ENCODE peak calls at places on chromosome 17, in nine cellular contexts. L, Z, K, X, M, U, H, R and P are unnamed samples.

GRCh38 chr17:42421479-42422332 is 1.4 kb downstream of the CAVIN1 start:
- DNase-seq in L (peak; percentile 22), Z (no peak), K (no peak), X (no peak), M (no peak), U (no peak), H (peak; percentile 12), R (no peak), P (no peak)

GRCh38 chr17:2309338-2310143 is 5.8 kb downstream of the SRR start:
- DNase-seq in L (peak; percentile 72), Z (no peak), K (no peak), X (no peak), M (no peak), U (no peak), H (no peak), R (no peak), P (no peak)

GRCh38 chr17:68054296-68054900 is 18.9 kb downstream of the KPNA2 start:
- DNase-seq in L (no peak), Z (peak; percentile 58), K (peak; percentile 4), X (no peak), M (no peak), U (no peak), H (no peak), R (no peak), P (no peak)

GRCh38 chr17:75153854-75154194 is 488 bp downstream of the JPT1 start:
- DNase-seq in L (peak; percentile 30), Z (no peak), K (no peak), X (no peak), M (peak; percentile 56), U (no peak), H (no peak), R (no peak), P (no peak)

GRCh38 chr17:80803451-80804428 is 187.9 kb upstream of the CHMP6 start:
- DNase-seq in L (no peak), Z (no peak), K (no peak), X (no peak), M (no peak), U (no peak), H (no peak), R (no peak), P (no peak)

GRCh38 chr17:67891481-67892119 is 66.3 kb downstream of the BPTF start:
- DNase-seq in L (no peak), Z (no peak), K (no peak), X (no peak), M (no peak), U (no peak), H (peak; percentile 2), R (no peak), P (peak; percentile 30)

GRCh38 chr17:50055055-50055425 is 870 bp upstream of the ITGA3 start:
- DNase-seq in L (peak; percentile 80), Z (no peak), K (peak; percentile 88), X (peak; percentile 22), M (no peak), U (no peak), H (no peak), R (no peak), P (no peak)

GRCh38 chr17:35795007-35795870 is at the start of gene MMP28:
- DNase-seq in L (peak; percentile 27), Z (no peak), K (no peak), X (no peak), M (peak; percentile 7), U (peak; percentile 19), H (no peak), R (no peak), P (no peak)

GRCh38 chr17:75271955-75272847 is 1.2 kb upstream of the MIF4GD start:
- DNase-seq in L (peak; percentile 34), Z (no peak), K (no peak), X (peak; percentile 43), M (peak; percentile 47), U (no peak), H (no peak), R (no peak), P (peak; percentile 60)

GRCh38 chr17:34254651-34255380 is at the start of gene CCL2:
- DNase-seq in L (peak; percentile 44), Z (peak; percentile 88), K (peak; percentile 54), X (peak; percentile 29), M (no peak), U (no peak), H (peak; percentile 48), R (no peak), P (no peak)

GRCh38 chr17:61425682-61426481 is 26.2 kb downstream of the TBX2 start:
- DNase-seq in L (no peak), Z (no peak), K (no peak), X (no peak), M (no peak), U (no peak), H (no peak), R (no peak), P (no peak)

GRCh38 chr17:21711182-21711581 is 18.9 kb downstream of the KCNJ18 start:
- DNase-seq in L (no peak), Z (no peak), K (no peak), X (no peak), M (no peak), U (no peak), H (no peak), R (no peak), P (no peak)

GRCh38 chr17:61503961-61504360 is 51.7 kb downstream of the TBX4 start:
- DNase-seq in L (no peak), Z (no peak), K (no peak), X (no peak), M (no peak), U (no peak), H (no peak), R (no peak), P (no peak)

GRCh38 chr17:10295728-10296343 is 77.0 kb downstream of the MYH13 start:
- DNase-seq in L (peak; percentile 27), Z (no peak), K (no peak), X (peak; percentile 9), M (peak; percentile 75), U (no peak), H (no peak), R (no peak), P (no peak)

GRCh38 chr17:58415371-58416055 is 1.8 kb downstream of the RNF43 start:
- DNase-seq in L (peak; percentile 63), Z (no peak), K (no peak), X (no peak), M (peak; percentile 8), U (no peak), H (no peak), R (no peak), P (no peak)

GRCh38 chr17:36679815-36680467 is 78.6 kb downstream of the MRM1 start:
- DNase-seq in L (no peak), Z (no peak), K (no peak), X (no peak), M (no peak), U (no peak), H (no peak), R (no peak), P (no peak)

GRCh38 chr17:5364156-5364555 is 55.3 kb downstream of the NUP88 start:
- DNase-seq in L (no peak), Z (no peak), K (no peak), X (no peak), M (no peak), U (no peak), H (no peak), R (no peak), P (no peak)

GRCh38 chr17:19706791-19707727 is 9.3 kb downstream of the SLC47A2 start:
- DNase-seq in L (no peak), Z (peak; percentile 42), K (peak; percentile 46), X (no peak), M (no peak), U (no peak), H (no peak), R (no peak), P (peak; percentile 62)

GRCh38 chr17:65000798-65001197 is 55.7 kb downstream of the GNA13 start:
- DNase-seq in L (no peak), Z (no peak), K (no peak), X (no peak), M (no peak), U (no peak), H (no peak), R (no peak), P (no peak)

GRCh38 chr17:22267019-22267418 is 574.7 kb downstream of the KCNJ18 start:
- DNase-seq in L (no peak), Z (no peak), K (no peak), X (no peak), M (no peak), U (no peak), H (no peak), R (no peak), P (no peak)

GRCh38 chr17:39794249-39794970 is 56.7 kb downstream of the GRB7 start:
- DNase-seq in L (no peak), Z (no peak), K (no peak), X (no peak), M (peak; percentile 94), U (no peak), H (no peak), R (no peak), P (no peak)

GRCh38 chr17:52201764-52202571 is 43.5 kb upstream of the CA10 start:
- DNase-seq in L (no peak), Z (no peak), K (no peak), X (no peak), M (no peak), U (no peak), H (no peak), R (no peak), P (no peak)

GRCh38 chr17:73646409-73647305 is 2.4 kb upstream of the SDK2 start:
- DNase-seq in L (no peak), Z (no peak), K (no peak), X (no peak), M (peak; percentile 12), U (no peak), H (no peak), R (no peak), P (no peak)

GRCh38 chr17:32007463-32008298 is 498 bp downstream of the LRRC37B start:
- DNase-seq in L (peak; percentile 29), Z (no peak), K (no peak), X (peak; percentile 59), M (peak; percentile 45), U (peak; percentile 13), H (no peak), R (no peak), P (no peak)

GRCh38 chr17:3004150-3004801 is 59.1 kb downstream of the OR1D5 start:
- DNase-seq in L (peak; percentile 100), Z (peak; percentile 98), K (peak; percentile 84), X (peak; percentile 96), M (peak; percentile 75), U (peak; percentile 57), H (peak; percentile 98), R (peak; percentile 52), P (peak; percentile 83)

GRCh38 chr17:67615736-67616135 is 102.0 kb upstream of the NOL11 start:
- DNase-seq in L (no peak), Z (no peak), K (no peak), X (no peak), M (no peak), U (no peak), H (no peak), R (no peak), P (no peak)

GRCh38 chr17:18981642-18982424 is 22.7 kb downstream of the FAM83G start:
- DNase-seq in L (peak; percentile 64), Z (no peak), K (no peak), X (no peak), M (no peak), U (no peak), H (peak; percentile 68), R (no peak), P (peak; percentile 56)

GRCh38 chr17:61389670-61390478 is 9.8 kb upstream of the TBX2 start:
- DNase-seq in L (peak; percentile 41), Z (no peak), K (no peak), X (no peak), M (peak; percentile 51), U (peak; percentile 12), H (no peak), R (no peak), P (no peak)